ENCODE peak calls at places on chromosome 6, in ten cellular contexts. K is A549, P is transverse colon, Z is sigmoid colon, R is lower leg skin, A is body of pancreas, L is H1, F is adrenal gland, J is ovary, U is stomach. V is an unnamed sample.

GRCh38 chr6:159114569-159114968 is 54.6 kb upstream of the FNDC1 start:
- DNase-seq in K (no peak), P (no peak), Z (no peak), R (no peak), A (no peak), L (no peak), F (no peak), J (no peak), U (no peak), V (no peak)

GRCh38 chr6:96032646-96033045 is 16.9 kb downstream of the FUT9 start:
- DNase-seq in K (no peak), P (no peak), Z (no peak), R (no peak), A (no peak), L (no peak), F (no peak), J (no peak), U (no peak), V (no peak)

GRCh38 chr6:93182933-93183479 is 236.4 kb downstream of the EPHA7 start:
- DNase-seq in K (no peak), P (no peak), Z (no peak), R (no peak), A (no peak), L (no peak), F (no peak), J (no peak), U (no peak), V (no peak)

GRCh38 chr6:134674562-134674961 is 275.3 kb downstream of the ALDH8A1 start:
- DNase-seq in K (no peak), P (no peak), Z (no peak), R (no peak), A (no peak), L (no peak), F (no peak), J (no peak), U (no peak), V (no peak)

GRCh38 chr6:144284753-144285547 is at the start of gene UTRN:
- DNase-seq in K (peak), P (peak), Z (peak), R (peak), A (peak), L (peak), F (peak), J (peak), U (peak), V (peak)

GRCh38 chr6:72653032-72653431 is 31.2 kb downstream of the KCNQ5 start:
- DNase-seq in K (no peak), P (no peak), Z (no peak), R (no peak), A (no peak), L (no peak), F (no peak), J (no peak), U (no peak), V (no peak)

GRCh38 chr6:166313255-166314070 is 5.3 kb upstream of the PRR18 start:
- DNase-seq in K (peak), P (peak), Z (no peak), R (no peak), A (peak), L (peak), F (peak), J (no peak), U (peak), V (no peak)

GRCh38 chr6:99882151-99882702 is 111.8 kb downstream of the MCHR2 start:
- DNase-seq in K (no peak), P (no peak), Z (no peak), R (no peak), A (no peak), L (no peak), F (no peak), J (no peak), U (no peak), V (no peak)

GRCh38 chr6:142378138-142378875 is 76.5 kb downstream of the ADGRG6 start:
- DNase-seq in K (no peak), P (no peak), Z (no peak), R (no peak), A (no peak), L (no peak), F (peak), J (no peak), U (no peak), V (no peak)

GRCh38 chr6:156771761-156772160 is 5.4 kb upstream of the ARID1B start:
- DNase-seq in K (no peak), P (no peak), Z (no peak), R (no peak), A (no peak), L (no peak), F (no peak), J (no peak), U (no peak), V (no peak)

GRCh38 chr6:22236626-22237414 is 60.0 kb downstream of the PRL start:
- DNase-seq in K (peak), P (no peak), Z (no peak), R (peak), A (no peak), L (no peak), F (no peak), J (no peak), U (no peak), V (no peak)

GRCh38 chr6:101747711-101748110 is 354.2 kb downstream of the GRIK2 start:
- DNase-seq in K (no peak), P (no peak), Z (no peak), R (no peak), A (peak), L (no peak), F (peak), J (no peak), U (peak), V (peak)

DNA sequence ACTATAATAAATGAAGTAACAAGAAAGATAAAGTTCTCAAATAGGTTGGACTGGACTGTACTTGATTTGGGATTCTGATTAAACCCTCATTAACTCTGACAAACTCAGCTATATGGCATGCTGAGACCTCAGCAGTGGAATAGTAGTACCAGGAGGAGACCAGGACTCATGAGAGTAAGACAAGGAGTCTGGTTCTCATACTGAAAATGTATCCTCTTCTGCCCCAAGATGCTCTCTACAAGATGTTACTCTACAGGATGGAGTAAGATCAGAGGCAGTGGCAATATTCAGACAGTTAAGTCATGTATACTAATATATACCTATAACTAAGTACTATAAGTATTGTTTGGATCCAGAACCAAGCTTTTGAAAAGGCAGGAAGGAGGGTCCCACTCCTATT is 31.9 kb upstream of the SYNCRIP start:
- DNase-seq in K (no peak), P (no peak), Z (no peak), R (no peak), A (no peak), L (no peak), F (no peak), J (no peak), U (no peak), V (no peak)
- TF ChIP-seq POLR2A in K (no peak), P (no peak), Z (no peak), R (no peak), A (no peak), L (peak), F (no peak), J (no peak), U (no peak), V (no peak)

GRCh38 chr6:113719056-113719455 is 138.1 kb upstream of the MARCKS start:
- DNase-seq in K (peak), P (peak), Z (no peak), R (no peak), A (no peak), L (no peak), F (no peak), J (no peak), U (no peak), V (no peak)

GRCh38 chr6:113718588-113718987 is 138.6 kb upstream of the MARCKS start:
- DNase-seq in K (no peak), P (no peak), Z (no peak), R (no peak), A (no peak), L (no peak), F (no peak), J (no peak), U (no peak), V (no peak)

GRCh38 chr6:113719545-113719944 is 137.6 kb upstream of the MARCKS start:
- DNase-seq in K (peak), P (no peak), Z (no peak), R (no peak), A (no peak), L (no peak), F (no peak), J (no peak), U (no peak), V (no peak)

DNA sequence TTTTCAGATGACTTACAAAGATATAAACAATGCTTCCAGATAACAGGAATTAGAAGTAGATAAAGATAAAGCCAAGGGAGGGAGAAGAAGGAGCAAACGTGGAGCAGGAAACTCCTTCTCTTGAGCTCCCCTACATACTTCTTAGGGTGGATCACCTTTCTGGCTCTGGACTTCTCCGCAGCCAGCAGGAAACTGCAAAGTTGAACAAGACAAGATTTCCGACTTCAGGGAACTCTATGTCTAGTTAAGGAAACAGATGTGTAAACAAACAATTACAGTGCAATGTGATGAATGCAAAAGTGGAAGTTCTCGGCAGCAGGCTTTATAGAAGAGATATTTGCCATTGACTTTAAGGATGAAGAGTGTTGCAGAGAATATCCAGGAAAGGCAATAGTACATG is 134.0 kb upstream of the MARCKS start:
- DNase-seq in K (no peak), P (no peak), Z (no peak), R (no peak), A (no peak), L (no peak), F (no peak), J (no peak), U (no peak), V (no peak)
- H3K4me3 ChIP-seq in K (no peak), P (no peak), Z (no peak), R (no peak), A (no peak), L (no peak), F (no peak), J (no peak), U (no peak), V (no peak)

GRCh38 chr6:28281288-28282064 is at the start of gene PGBD1:
- DNase-seq in K (peak), P (peak), Z (peak), R (peak), A (peak), L (peak), F (peak), J (peak), U (peak), V (peak)
- TF ChIP-seq POLR2A in K (peak), P (no peak), Z (peak), R (no peak), A (peak), L (peak), F (peak), J (no peak), U (no peak), V (peak)

GRCh38 chr6:75280131-75280855 is 4.3 kb downstream of the TMEM30A start:
- DNase-seq in K (no peak), P (no peak), Z (no peak), R (no peak), A (no peak), L (no peak), F (no peak), J (no peak), U (no peak), V (no peak)
- H3K4me3 ChIP-seq in K (peak), P (no peak), Z (no peak), R (no peak), A (no peak), L (no peak), F (no peak), J (no peak), U (peak), V (no peak)

GRCh38 chr6:35259946-35260626 is 551 bp downstream of the ZNF76 start:
- DNase-seq in K (peak), P (peak), Z (peak), R (peak), A (peak), L (peak), F (peak), J (peak), U (peak), V (peak)

GRCh38 chr6:35258336-35258735 is 1.2 kb upstream of the ZNF76 start:
- DNase-seq in K (no peak), P (no peak), Z (no peak), R (no peak), A (no peak), L (no peak), F (no peak), J (no peak), U (no peak), V (no peak)

GRCh38 chr6:35258858-35259193 is 709 bp upstream of the ZNF76 start:
- DNase-seq in K (peak), P (no peak), Z (peak), R (no peak), A (peak), L (no peak), F (peak), J (no peak), U (peak), V (no peak)

GRCh38 chr6:35260642-35261570 is 1.4 kb downstream of the ZNF76 start:
- DNase-seq in K (no peak), P (no peak), Z (peak), R (no peak), A (no peak), L (no peak), F (no peak), J (no peak), U (no peak), V (no peak)

DNA sequence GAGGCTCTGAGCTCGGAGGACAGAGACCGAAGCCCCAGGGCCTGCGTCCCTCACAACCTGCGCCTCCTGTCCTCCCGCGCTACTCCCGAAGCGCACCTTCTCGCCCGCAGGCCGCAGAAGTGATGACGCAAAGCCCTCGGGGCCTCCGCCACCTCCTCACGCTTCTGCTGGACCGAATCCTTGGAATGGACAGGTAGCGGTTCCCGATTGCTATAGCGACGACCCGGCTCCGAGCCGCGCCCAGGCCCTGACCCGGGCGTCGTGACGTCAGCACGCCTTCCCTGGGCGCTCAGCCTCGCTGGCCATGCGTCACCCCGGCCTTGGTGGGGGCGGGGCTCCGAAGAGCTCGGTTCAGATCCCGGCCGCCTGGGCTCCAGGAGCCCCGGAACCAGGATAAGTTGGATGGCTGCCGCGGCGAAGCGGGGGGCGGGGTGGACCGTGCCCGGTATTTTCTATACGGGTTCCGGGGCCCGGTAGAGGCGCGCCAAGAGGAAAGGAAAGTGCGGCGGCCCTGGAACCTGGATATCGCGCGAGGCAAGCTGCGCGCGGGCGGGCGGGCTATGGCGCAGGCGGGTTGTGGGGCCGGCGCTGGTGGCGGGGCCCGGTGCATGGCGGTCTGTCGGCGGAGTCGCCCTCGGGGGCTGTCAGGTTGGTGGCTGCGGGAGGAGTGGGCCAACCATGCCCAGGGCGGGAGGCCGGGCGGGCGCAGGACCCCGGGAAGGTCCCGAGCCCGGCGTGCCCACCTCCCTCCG is at the start of gene ZNF76:
- DNase-seq in K (peak), P (peak), Z (peak), R (peak), A (peak), L (peak), F (peak), J (peak), U (peak), V (peak)
- TF ChIP-seq POLR2A in K (peak), P (peak), Z (peak), R (peak), A (peak), L (no peak), F (peak), J (peak), U (no peak), V (peak)

DNA sequence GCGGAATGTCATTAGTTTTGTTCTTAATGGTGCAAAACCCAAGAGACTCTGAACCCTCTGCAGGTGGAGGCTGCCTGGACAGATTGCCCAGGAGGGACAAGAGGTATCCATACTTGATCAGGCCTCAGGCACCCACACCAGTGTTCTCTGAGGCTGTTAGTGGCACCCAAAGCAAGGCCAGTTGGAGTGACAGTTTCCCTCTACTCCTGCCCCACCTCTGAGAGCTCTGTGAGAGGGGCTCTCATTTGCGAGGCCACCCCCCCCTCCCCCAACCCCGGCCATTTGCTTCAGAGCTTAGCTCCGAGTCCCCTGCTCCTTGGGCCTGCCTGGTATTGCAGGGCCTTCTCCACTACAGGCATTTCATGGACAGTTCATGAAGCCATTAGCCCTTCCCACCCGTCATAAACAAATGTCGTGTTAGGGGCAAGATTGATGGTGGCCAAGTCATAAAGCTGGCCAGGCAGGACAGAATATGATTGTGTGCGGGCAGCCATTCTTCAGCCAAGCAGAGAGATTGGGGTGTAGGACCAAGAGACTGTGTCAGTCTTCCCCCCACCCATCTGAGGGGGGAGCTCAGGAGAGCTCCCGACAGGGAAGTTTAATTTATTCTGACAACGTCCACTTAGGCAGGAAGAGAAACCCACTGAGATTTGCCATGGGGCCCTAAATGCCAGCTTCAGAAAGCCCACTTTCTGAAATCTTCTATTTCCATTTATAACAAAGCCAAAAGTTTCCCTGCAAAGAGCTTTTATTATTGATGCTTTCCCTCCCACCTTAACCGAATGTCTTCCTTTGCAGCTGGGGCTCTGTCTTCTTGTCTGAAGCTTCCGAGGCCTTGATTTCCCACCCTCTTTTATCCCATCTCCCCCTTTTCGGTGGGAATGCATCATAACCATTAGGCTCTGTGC is 7.1 kb downstream of the FOXC1 start:
- DNase-seq in K (no peak), P (no peak), Z (no peak), R (no peak), A (no peak), L (no peak), F (no peak), J (no peak), U (no peak), V (no peak)
- H3K4me3 ChIP-seq in K (no peak), P (no peak), Z (no peak), R (no peak), A (no peak), L (no peak), F (no peak), J (no peak), U (no peak), V (no peak)

DNA sequence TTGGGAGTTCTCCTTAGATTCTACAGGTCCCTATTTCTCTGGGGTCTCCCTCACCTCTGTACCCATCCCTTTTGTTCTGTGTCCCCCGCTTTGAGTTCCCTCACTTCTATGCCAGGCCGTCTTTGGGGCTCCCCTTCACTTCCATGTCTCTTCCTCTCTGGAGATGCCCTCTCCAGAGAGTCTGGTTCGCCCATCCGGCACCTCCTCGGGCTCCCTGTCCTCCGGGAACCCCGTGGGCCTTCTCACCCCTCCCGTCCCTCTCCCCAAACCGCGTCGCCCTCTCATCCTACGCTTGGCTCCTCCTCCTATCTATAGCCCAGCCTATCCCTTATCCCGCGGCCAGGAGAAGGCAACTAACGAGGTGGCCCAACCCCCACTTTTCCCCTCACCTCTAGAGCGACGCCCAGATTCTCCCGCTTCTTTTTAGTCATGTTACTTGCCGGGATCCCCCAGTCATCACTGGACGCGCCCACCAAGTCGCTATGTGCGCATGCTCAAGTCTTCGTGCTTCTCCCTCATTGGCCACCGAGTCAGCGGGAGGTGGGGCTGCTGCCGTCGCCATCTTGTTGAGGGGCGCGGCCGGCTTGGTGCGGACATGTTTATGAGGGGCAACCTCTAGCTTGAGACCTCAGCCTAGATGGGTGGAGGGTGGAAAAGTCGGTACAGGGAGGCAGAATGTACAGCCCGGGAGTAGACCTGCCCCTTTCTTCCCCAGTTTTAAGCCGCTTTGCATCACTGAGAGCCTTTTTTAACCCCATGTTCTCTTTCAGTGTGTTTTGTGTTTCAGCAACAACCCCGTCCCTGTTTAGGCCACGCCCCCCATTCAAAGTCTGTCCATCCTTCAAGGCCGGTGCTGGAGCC is at the start of gene CCDC167:
- DNase-seq in K (peak), P (peak), Z (peak), R (peak), A (peak), L (peak), F (peak), J (peak), U (peak), V (peak)
- TF ChIP-seq POLR2A in K (peak), P (no peak), Z (no peak), R (no peak), A (peak), L (peak), F (no peak), J (no peak), U (no peak), V (no peak)

GRCh38 chr6:106510090-106510970 is 119.0 kb downstream of the RTN4IP1 start:
- DNase-seq in K (peak), P (peak), Z (peak), R (peak), A (peak), L (peak), F (peak), J (peak), U (peak), V (peak)
- H3K4me3 ChIP-seq in K (peak), P (peak), Z (peak), R (peak), A (no peak), L (peak), F (peak), J (peak), U (peak), V (peak)

GRCh38 chr6:137864812-137865508 is 2.1 kb upstream of the TNFAIP3 start:
- DNase-seq in K (no peak), P (no peak), Z (no peak), R (no peak), A (no peak), L (no peak), F (no peak), J (no peak), U (no peak), V (no peak)

GRCh38 chr6:137867685-137868509 is 838 bp downstream of the TNFAIP3 start:
- DNase-seq in K (no peak), P (peak), Z (peak), R (no peak), A (peak), L (peak), F (peak), J (peak), U (peak), V (no peak)

GRCh38 chr6:137868721-137869631 is 1.9 kb downstream of the TNFAIP3 start:
- DNase-seq in K (no peak), P (no peak), Z (no peak), R (no peak), A (no peak), L (no peak), F (no peak), J (no peak), U (no peak), V (no peak)

GRCh38 chr6:137866200-137866913 is 702 bp upstream of the TNFAIP3 start:
- DNase-seq in K (no peak), P (no peak), Z (peak), R (peak), A (no peak), L (peak), F (peak), J (peak), U (no peak), V (no peak)

GRCh38 chr6:137866914-137867684 is at the start of gene TNFAIP3:
- DNase-seq in K (peak), P (peak), Z (peak), R (peak), A (peak), L (peak), F (peak), J (peak), U (peak), V (peak)
- TF ChIP-seq POLR2A in K (no peak), P (peak), Z (peak), R (no peak), A (peak), L (no peak), F (peak), J (peak), U (no peak), V (no peak)

V was measured in heart left ventricle.